ENCODE peak calls at places on chromosomes 11 and 22, in six cellular contexts. R is lower lobe of right lung, T is stomach, P is fibroblast of the aortic adventitia, H is adrenal gland, I is left lung. Z is an unnamed sample.

GRCh38 chr11:112004389-112004788 is 20.8 kb upstream of the DLAT start:
- DNase-seq in R (no peak), T (no peak), P (no peak), H (no peak), I (no peak), Z (no peak)

GRCh38 chr22:16774911-16775529 is 50.2 kb downstream of the XKR3 start:
- DNase-seq in R (no peak), T (no peak), P (peak; percentile 2), H (no peak), I (no peak), Z (no peak)

GRCh38 chr11:27255447-27255828 is 107.6 kb downstream of the CCDC34 start:
- DNase-seq in R (no peak), T (no peak), P (peak; percentile 83), H (no peak), I (no peak), Z (no peak)

GRCh38 chr22:49323751-49324415 is 503.8 kb downstream of the BRD1 start:
- DNase-seq in R (peak; percentile 18), T (peak; percentile 14), P (no peak), H (no peak), I (no peak), Z (no peak)

GRCh38 chr11:66081505-66081904 is 11.4 kb downstream of the PACS1 start:
- DNase-seq in R (peak; percentile 83), T (peak; percentile 78), P (no peak), H (peak; percentile 20), I (no peak), Z (no peak)

GRCh38 chr22:31680764-31681624 is 19.0 kb upstream of the PISD start:
- DNase-seq in R (no peak), T (no peak), P (peak; percentile 84), H (peak; percentile 31), I (no peak), Z (peak; percentile 13)

GRCh38 chr11:102157219-102157618 is 47.0 kb downstream of the YAP1 start:
- DNase-seq in R (no peak), T (peak; percentile 86), P (peak; percentile 95), H (peak; percentile 77), I (no peak), Z (no peak)

GRCh38 chr22:36398602-36399472 is 11.1 kb upstream of the MYH9 start:
- DNase-seq in R (no peak), T (no peak), P (peak; percentile 68), H (no peak), I (no peak), Z (no peak)

GRCh38 chr11:120601566-120601965 is 90.0 kb downstream of the GRIK4 start:
- DNase-seq in R (no peak), T (no peak), P (no peak), H (peak; percentile 17), I (no peak), Z (no peak)

GRCh38 chr11:86623041-86623621 is 49.3 kb downstream of the ME3 start:
- DNase-seq in R (no peak), T (no peak), P (no peak), H (no peak), I (no peak), Z (no peak)

GRCh38 chr11:66665369-66665768 is 12.3 kb downstream of the RBM4B start:
- DNase-seq in R (no peak), T (no peak), P (no peak), H (no peak), I (no peak), Z (no peak)

GRCh38 chr11:132125855-132126841 is 755.7 kb downstream of the NTM start:
- DNase-seq in R (no peak), T (no peak), P (peak; percentile 51), H (peak; percentile 24), I (no peak), Z (no peak)

GRCh38 chr11:12900496-12900895 is 108.6 kb upstream of the RASSF10 start:
- DNase-seq in R (no peak), T (no peak), P (peak; percentile 93), H (no peak), I (no peak), Z (no peak)

GRCh38 chr22:24585927-24586546 is 6.8 kb downstream of the LRRC75B start:
- DNase-seq in R (no peak), T (no peak), P (no peak), H (no peak), I (no peak), Z (peak; percentile 51)

GRCh38 chr11:6608726-6609501 is 3.1 kb downstream of the TAF10 start:
- DNase-seq in R (no peak), T (no peak), P (no peak), H (no peak), I (no peak), Z (no peak)

GRCh38 chr11:6632116-6633073 is 13.2 kb upstream of the TPP1 start:
- DNase-seq in R (no peak), T (no peak), P (no peak), H (no peak), I (no peak), Z (no peak)

GRCh38 chr11:78313181-78313788 is 104.3 kb downstream of the GAB2 start:
- DNase-seq in R (no peak), T (peak; percentile 31), P (peak; percentile 75), H (peak; percentile 87), I (no peak), Z (no peak)

GRCh38 chr11:2789331-2789730 is 89.5 kb upstream of the KCNQ1OT1 start:
- DNase-seq in R (peak; percentile 30), T (peak; percentile 23), P (no peak), H (peak; percentile 5), I (peak; percentile 37), Z (no peak)

GRCh38 chr11:10485646-10486045 is 30.6 kb downstream of the AMPD3 start:
- DNase-seq in R (no peak), T (no peak), P (no peak), H (no peak), I (no peak), Z (no peak)

GRCh38 chr22:43308451-43309235 is 34.5 kb downstream of the SCUBE1 start:
- DNase-seq in R (no peak), T (no peak), P (no peak), H (no peak), I (peak; percentile 63), Z (peak; percentile 62)

GRCh38 chr11:74687237-74688005 is 43.8 kb downstream of the CHRDL2 start:
- DNase-seq in R (peak; percentile 6), T (no peak), P (peak; percentile 65), H (no peak), I (no peak), Z (no peak)

GRCh38 chr11:1458340-1459218 is 28.0 kb downstream of the MOB2 start:
- DNase-seq in R (peak; percentile 85), T (peak; percentile 82), P (no peak), H (peak; percentile 74), I (no peak), Z (no peak)

GRCh38 chr22:31561238-31561887 is 65.0 kb downstream of the SFI1 start:
- DNase-seq in R (peak; percentile 75), T (peak; percentile 83), P (peak; percentile 79), H (peak; percentile 84), I (peak; percentile 80), Z (no peak)

GRCh38 chr22:42895087-42895486 is 38.0 kb upstream of the ARFGAP3 start:
- DNase-seq in R (no peak), T (no peak), P (no peak), H (no peak), I (no peak), Z (no peak)

GRCh38 chr22:40578171-40578570 is 58.3 kb downstream of the MRTFA start:
- DNase-seq in R (no peak), T (no peak), P (no peak), H (no peak), I (no peak), Z (no peak)

GRCh38 chr11:61830318-61831105 is 2.4 kb downstream of the FADS2 start:
- DNase-seq in R (no peak), T (no peak), P (peak; percentile 61), H (no peak), I (no peak), Z (no peak)

GRCh38 chr22:44667829-44668189 is 34.2 kb upstream of the PRR5 start:
- DNase-seq in R (peak; percentile 46), T (no peak), P (no peak), H (no peak), I (no peak), Z (no peak)

GRCh38 chr11:119752946-119753345 is 23.9 kb upstream of the NECTIN1 start:
- DNase-seq in R (no peak), T (no peak), P (peak; percentile 13), H (no peak), I (no peak), Z (no peak)

GRCh38 chr11:69439651-69440464 is 41.6 kb upstream of the LINC01488 start:
- DNase-seq in R (peak; percentile 37), T (no peak), P (no peak), H (no peak), I (no peak), Z (peak; percentile 68)

GRCh38 chr22:31272522-31273446 is 19.5 kb downstream of the PIK3IP1 start:
- DNase-seq in R (no peak), T (peak; percentile 58), P (peak; percentile 76), H (peak; percentile 58), I (no peak), Z (no peak)

DNA sequence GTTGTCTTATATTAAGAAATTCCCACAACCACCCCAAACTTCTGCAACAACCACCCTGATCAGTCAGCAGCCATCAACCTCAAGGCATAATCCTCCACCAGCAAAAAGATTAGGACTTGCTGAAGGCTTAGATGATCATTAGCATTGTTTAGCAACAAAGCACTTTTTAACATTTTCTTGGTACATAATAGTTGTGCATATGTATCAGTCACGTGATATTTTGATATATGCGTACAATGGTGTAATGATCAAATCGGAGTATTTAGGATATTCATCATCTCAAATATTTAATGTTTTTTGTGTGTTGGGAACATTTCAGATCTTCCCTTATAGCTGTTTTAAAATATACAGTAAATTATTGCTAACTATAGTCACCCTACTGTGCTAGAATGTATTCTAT is 73.5 kb upstream of the API5 start:
- DNase-seq in R (no peak), T (no peak), P (no peak), H (no peak), I (no peak), Z (no peak)
- TF ChIP-seq CTCF in R (no peak), T (no peak), P (no peak), H (no peak), I (no peak), Z (no peak)

GRCh38 chr11:45331839-45332485 is 45.8 kb upstream of the SYT13 start:
- DNase-seq in R (no peak), T (no peak), P (no peak), H (no peak), I (no peak), Z (no peak)
- TF ChIP-seq CTCF in R (no peak), T (no peak), P (no peak), H (no peak), I (no peak), Z (no peak)

GRCh38 chr11:72451836-72452376 is 17.6 kb upstream of the CLPB start:
- DNase-seq in R (peak; percentile 50), T (no peak), P (no peak), H (peak; percentile 27), I (no peak), Z (no peak)
- TF ChIP-seq CTCF in R (no peak), T (no peak), P (no peak), H (no peak), I (no peak), Z (no peak)

DNA sequence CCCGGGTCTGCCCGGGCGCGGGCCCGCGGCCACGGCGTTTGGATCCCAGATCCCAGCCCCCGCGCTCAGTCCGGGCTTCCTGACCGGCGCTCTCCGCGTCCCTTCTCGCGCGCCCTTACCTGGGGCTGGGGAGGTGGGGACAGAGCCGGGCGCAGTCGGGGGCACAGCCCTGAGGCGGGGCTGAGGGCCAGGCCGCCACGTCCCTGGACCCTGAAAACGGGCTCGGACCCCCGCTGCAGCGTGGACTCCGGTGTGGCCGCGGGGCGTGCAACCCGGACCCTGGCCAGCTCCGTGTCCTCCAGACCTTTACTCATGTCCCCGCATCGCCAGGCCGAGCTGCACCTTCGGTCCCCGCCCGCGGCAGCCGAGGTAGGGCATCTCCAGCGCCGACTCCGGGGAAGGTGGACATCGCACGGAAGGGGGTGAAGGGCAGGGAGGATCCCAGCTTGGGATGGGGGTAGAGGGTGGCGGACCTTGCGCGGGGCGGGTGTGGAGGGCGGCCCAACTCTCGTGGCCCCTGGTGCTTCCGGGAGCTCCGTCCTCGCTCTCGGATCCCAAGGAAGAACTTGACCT is 9.9 kb upstream of the AIFM3 start:
- DNase-seq in R (peak; percentile 67), T (peak; percentile 30), P (no peak), H (no peak), I (peak; percentile 88), Z (no peak)
- TF ChIP-seq CTCF in R (no peak), T (no peak), P (no peak), H (no peak), I (no peak), Z (no peak)

Z was measured in chondrocyte.